ENCODE peak calls at places on chromosomes 1 and 21, in nine cellular contexts. One of them, this sample, is unnamed.

GRCh38 chr1:157101196-157101595 is 1.6 kb upstream of the ETV3L start:
- DNase-seq in fibroblast of pulmonary artery: no peak
- DNase-seq in heart right ventricle: no peak
- DNase-seq in lung: no peak
- DNase-seq in neural progenitor cell: no peak
- DNase-seq in GM23338: no peak
- DNase-seq in AG09319: no peak
- DNase-seq in fibroblast of villous mesenchyme: no peak
- DNase-seq in body of pancreas: no peak
- DNase-seq in this sample: no peak

GRCh38 chr1:36876990-36877389 is 157.3 kb downstream of the GRIK3 start:
- DNase-seq in lung: no peak
- DNase-seq in fibroblast of pulmonary artery: no peak
- DNase-seq in body of pancreas: no peak
- DNase-seq in GM23338: no peak
- DNase-seq in fibroblast of villous mesenchyme: no peak
- DNase-seq in neural progenitor cell: no peak
- DNase-seq in heart right ventricle: peak
- DNase-seq in AG09319: no peak
- DNase-seq in this sample: no peak

GRCh38 chr1:153685578-153686340 is 7.3 kb downstream of the NPR1 start:
- DNase-seq in neural progenitor cell: peak
- DNase-seq in fibroblast of pulmonary artery: no peak
- DNase-seq in lung: no peak
- DNase-seq in GM23338: no peak
- DNase-seq in fibroblast of villous mesenchyme: no peak
- DNase-seq in AG09319: no peak
- DNase-seq in body of pancreas: no peak
- DNase-seq in heart right ventricle: no peak
- DNase-seq in this sample: no peak

GRCh38 chr21:38804617-38805281 is 980 bp upstream of the ETS2 start:
- DNase-seq in heart right ventricle: peak
- DNase-seq in fibroblast of villous mesenchyme: peak
- DNase-seq in GM23338: peak
- DNase-seq in AG09319: no peak
- DNase-seq in lung: peak
- DNase-seq in fibroblast of pulmonary artery: no peak
- DNase-seq in neural progenitor cell: no peak
- DNase-seq in body of pancreas: peak
- DNase-seq in this sample: peak

GRCh38 chr1:226034482-226034881 is 28.0 kb upstream of the H3-3A start:
- DNase-seq in body of pancreas: peak
- DNase-seq in lung: peak
- DNase-seq in GM23338: no peak
- DNase-seq in AG09319: peak
- DNase-seq in fibroblast of villous mesenchyme: peak
- DNase-seq in neural progenitor cell: no peak
- DNase-seq in heart right ventricle: peak
- DNase-seq in fibroblast of pulmonary artery: peak
- DNase-seq in this sample: no peak

GRCh38 chr1:162857850-162858249 is 3.1 kb downstream of the CCDC190 start:
- DNase-seq in AG09319: no peak
- DNase-seq in fibroblast of pulmonary artery: peak
- DNase-seq in lung: no peak
- DNase-seq in body of pancreas: no peak
- DNase-seq in GM23338: no peak
- DNase-seq in neural progenitor cell: no peak
- DNase-seq in heart right ventricle: no peak
- DNase-seq in fibroblast of villous mesenchyme: no peak
- DNase-seq in this sample: no peak

GRCh38 chr1:45254490-45254889 is 48.1 kb upstream of the ZSWIM5 start:
- DNase-seq in body of pancreas: no peak
- DNase-seq in heart right ventricle: no peak
- DNase-seq in fibroblast of pulmonary artery: no peak
- DNase-seq in lung: no peak
- DNase-seq in GM23338: no peak
- DNase-seq in fibroblast of villous mesenchyme: no peak
- DNase-seq in AG09319: no peak
- DNase-seq in neural progenitor cell: no peak
- DNase-seq in this sample: no peak

GRCh38 chr1:8646996-8647395 is 170.4 kb downstream of the RERE start:
- DNase-seq in lung: no peak
- DNase-seq in body of pancreas: no peak
- DNase-seq in neural progenitor cell: no peak
- DNase-seq in GM23338: no peak
- DNase-seq in fibroblast of pulmonary artery: no peak
- DNase-seq in heart right ventricle: no peak
- DNase-seq in AG09319: no peak
- DNase-seq in fibroblast of villous mesenchyme: no peak
- DNase-seq in this sample: no peak

GRCh38 chr1:179921981-179922380 is 32.6 kb upstream of the CEP350 start:
- DNase-seq in fibroblast of villous mesenchyme: no peak
- DNase-seq in neural progenitor cell: peak
- DNase-seq in body of pancreas: no peak
- DNase-seq in lung: no peak
- DNase-seq in AG09319: no peak
- DNase-seq in heart right ventricle: no peak
- DNase-seq in GM23338: peak
- DNase-seq in fibroblast of pulmonary artery: no peak
- DNase-seq in this sample: no peak

DNA sequence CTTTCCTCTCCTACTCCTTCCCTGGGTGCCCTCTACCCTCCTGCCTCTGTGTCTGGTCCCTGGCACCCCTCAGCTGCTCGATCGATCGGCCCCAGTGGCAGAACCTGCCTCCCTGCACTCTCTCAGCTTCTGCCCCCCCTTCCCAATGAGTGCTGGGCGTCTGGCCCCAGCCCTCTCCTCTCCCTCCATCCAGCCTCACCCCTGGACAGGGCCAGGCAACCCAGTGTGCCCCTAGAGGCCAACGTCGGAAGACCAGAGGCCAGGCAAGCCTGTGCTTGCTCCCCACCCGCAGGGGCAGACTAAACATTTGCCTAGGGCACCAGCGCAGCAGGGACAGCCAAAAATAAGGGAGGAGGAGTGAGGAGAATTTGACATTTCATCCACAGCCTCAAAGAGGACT is 43.5 kb downstream of the LGR6 start:
- DNase-seq in heart right ventricle: no peak
- DNase-seq in fibroblast of pulmonary artery: peak
- DNase-seq in AG09319: no peak
- DNase-seq in lung: no peak
- DNase-seq in body of pancreas: peak
- DNase-seq in neural progenitor cell: peak
- DNase-seq in GM23338: peak
- DNase-seq in fibroblast of villous mesenchyme: peak
- DNase-seq in this sample: peak
- TF ChIP-seq CTCF in heart right ventricle: peak
- TF ChIP-seq CTCF in fibroblast of pulmonary artery: peak
- TF ChIP-seq CTCF in AG09319: peak
- TF ChIP-seq CTCF in lung: no peak
- TF ChIP-seq CTCF in body of pancreas: peak
- TF ChIP-seq CTCF in neural progenitor cell: peak
- TF ChIP-seq CTCF in GM23338: peak
- TF ChIP-seq CTCF in fibroblast of villous mesenchyme: peak
- TF ChIP-seq CTCF in this sample: peak

GRCh38 chr1:90723561-90724108 is 6.5 kb upstream of the BARHL2 start:
- DNase-seq in lung: no peak
- DNase-seq in fibroblast of pulmonary artery: no peak
- DNase-seq in AG09319: no peak
- DNase-seq in GM23338: peak
- DNase-seq in body of pancreas: no peak
- DNase-seq in fibroblast of villous mesenchyme: no peak
- DNase-seq in neural progenitor cell: peak
- DNase-seq in heart right ventricle: no peak
- DNase-seq in this sample: no peak
- TF ChIP-seq CTCF in lung: no peak
- TF ChIP-seq CTCF in fibroblast of pulmonary artery: no peak
- TF ChIP-seq CTCF in AG09319: peak
- TF ChIP-seq CTCF in GM23338: peak
- TF ChIP-seq CTCF in body of pancreas: no peak
- TF ChIP-seq CTCF in fibroblast of villous mesenchyme: peak
- TF ChIP-seq CTCF in neural progenitor cell: peak
- TF ChIP-seq CTCF in heart right ventricle: peak
- TF ChIP-seq CTCF in this sample: peak

GRCh38 chr1:216051071-216051470 is 372.2 kb downstream of the USH2A start:
- DNase-seq in fibroblast of pulmonary artery: no peak
- DNase-seq in neural progenitor cell: no peak
- DNase-seq in heart right ventricle: no peak
- DNase-seq in fibroblast of villous mesenchyme: no peak
- DNase-seq in body of pancreas: no peak
- DNase-seq in GM23338: no peak
- DNase-seq in lung: no peak
- DNase-seq in AG09319: no peak
- DNase-seq in this sample: no peak
- TF ChIP-seq CTCF in fibroblast of pulmonary artery: no peak
- TF ChIP-seq CTCF in neural progenitor cell: no peak
- TF ChIP-seq CTCF in heart right ventricle: no peak
- TF ChIP-seq CTCF in fibroblast of villous mesenchyme: no peak
- TF ChIP-seq CTCF in body of pancreas: no peak
- TF ChIP-seq CTCF in GM23338: no peak
- TF ChIP-seq CTCF in lung: no peak
- TF ChIP-seq CTCF in AG09319: no peak
- TF ChIP-seq CTCF in this sample: no peak

GRCh38 chr1:246506785-246507639 is at the start of gene SMYD3:
- DNase-seq in fibroblast of pulmonary artery: peak
- DNase-seq in fibroblast of villous mesenchyme: peak
- DNase-seq in heart right ventricle: peak
- DNase-seq in lung: peak
- DNase-seq in AG09319: peak
- DNase-seq in body of pancreas: peak
- DNase-seq in GM23338: peak
- DNase-seq in neural progenitor cell: peak
- DNase-seq in this sample: peak
- TF ChIP-seq CTCF in fibroblast of pulmonary artery: no peak
- TF ChIP-seq CTCF in fibroblast of villous mesenchyme: no peak
- TF ChIP-seq CTCF in heart right ventricle: no peak
- TF ChIP-seq CTCF in lung: no peak
- TF ChIP-seq CTCF in AG09319: peak
- TF ChIP-seq CTCF in body of pancreas: peak
- TF ChIP-seq CTCF in GM23338: no peak
- TF ChIP-seq CTCF in neural progenitor cell: peak
- TF ChIP-seq CTCF in this sample: peak

GRCh38 chr1:110430366-110430765 is 20.6 kb upstream of the PROK1 start:
- DNase-seq in fibroblast of villous mesenchyme: no peak
- DNase-seq in GM23338: no peak
- DNase-seq in body of pancreas: no peak
- DNase-seq in heart right ventricle: no peak
- DNase-seq in neural progenitor cell: no peak
- DNase-seq in AG09319: no peak
- DNase-seq in fibroblast of pulmonary artery: no peak
- DNase-seq in lung: no peak
- DNase-seq in this sample: no peak

GRCh38 chr1:110430901-110431300 is 20.0 kb upstream of the PROK1 start:
- DNase-seq in fibroblast of villous mesenchyme: no peak
- DNase-seq in body of pancreas: no peak
- DNase-seq in heart right ventricle: no peak
- DNase-seq in neural progenitor cell: no peak
- DNase-seq in GM23338: no peak
- DNase-seq in fibroblast of pulmonary artery: no peak
- DNase-seq in lung: no peak
- DNase-seq in AG09319: no peak
- DNase-seq in this sample: no peak

GRCh38 chr1:110434946-110435345 is 16.0 kb upstream of the PROK1 start:
- DNase-seq in body of pancreas: no peak
- DNase-seq in neural progenitor cell: no peak
- DNase-seq in heart right ventricle: no peak
- DNase-seq in lung: no peak
- DNase-seq in GM23338: no peak
- DNase-seq in fibroblast of pulmonary artery: no peak
- DNase-seq in AG09319: no peak
- DNase-seq in fibroblast of villous mesenchyme: no peak
- DNase-seq in this sample: no peak

GRCh38 chr1:110433803-110434202 is 17.1 kb upstream of the PROK1 start:
- DNase-seq in fibroblast of pulmonary artery: peak
- DNase-seq in GM23338: peak
- DNase-seq in body of pancreas: peak
- DNase-seq in fibroblast of villous mesenchyme: peak
- DNase-seq in heart right ventricle: peak
- DNase-seq in lung: peak
- DNase-seq in neural progenitor cell: peak
- DNase-seq in AG09319: no peak
- DNase-seq in this sample: no peak

GRCh38 chr1:110433213-110433612 is 17.7 kb upstream of the PROK1 start:
- DNase-seq in GM23338: no peak
- DNase-seq in body of pancreas: no peak
- DNase-seq in lung: no peak
- DNase-seq in fibroblast of pulmonary artery: no peak
- DNase-seq in heart right ventricle: no peak
- DNase-seq in AG09319: no peak
- DNase-seq in fibroblast of villous mesenchyme: no peak
- DNase-seq in neural progenitor cell: no peak
- DNase-seq in this sample: no peak
- TF ChIP-seq CTCF in GM23338: no peak
- TF ChIP-seq CTCF in body of pancreas: no peak
- TF ChIP-seq CTCF in lung: no peak
- TF ChIP-seq CTCF in fibroblast of pulmonary artery: no peak
- TF ChIP-seq CTCF in heart right ventricle: no peak
- TF ChIP-seq CTCF in AG09319: no peak
- TF ChIP-seq CTCF in fibroblast of villous mesenchyme: no peak
- TF ChIP-seq CTCF in neural progenitor cell: no peak
- TF ChIP-seq CTCF in this sample: no peak

DNA sequence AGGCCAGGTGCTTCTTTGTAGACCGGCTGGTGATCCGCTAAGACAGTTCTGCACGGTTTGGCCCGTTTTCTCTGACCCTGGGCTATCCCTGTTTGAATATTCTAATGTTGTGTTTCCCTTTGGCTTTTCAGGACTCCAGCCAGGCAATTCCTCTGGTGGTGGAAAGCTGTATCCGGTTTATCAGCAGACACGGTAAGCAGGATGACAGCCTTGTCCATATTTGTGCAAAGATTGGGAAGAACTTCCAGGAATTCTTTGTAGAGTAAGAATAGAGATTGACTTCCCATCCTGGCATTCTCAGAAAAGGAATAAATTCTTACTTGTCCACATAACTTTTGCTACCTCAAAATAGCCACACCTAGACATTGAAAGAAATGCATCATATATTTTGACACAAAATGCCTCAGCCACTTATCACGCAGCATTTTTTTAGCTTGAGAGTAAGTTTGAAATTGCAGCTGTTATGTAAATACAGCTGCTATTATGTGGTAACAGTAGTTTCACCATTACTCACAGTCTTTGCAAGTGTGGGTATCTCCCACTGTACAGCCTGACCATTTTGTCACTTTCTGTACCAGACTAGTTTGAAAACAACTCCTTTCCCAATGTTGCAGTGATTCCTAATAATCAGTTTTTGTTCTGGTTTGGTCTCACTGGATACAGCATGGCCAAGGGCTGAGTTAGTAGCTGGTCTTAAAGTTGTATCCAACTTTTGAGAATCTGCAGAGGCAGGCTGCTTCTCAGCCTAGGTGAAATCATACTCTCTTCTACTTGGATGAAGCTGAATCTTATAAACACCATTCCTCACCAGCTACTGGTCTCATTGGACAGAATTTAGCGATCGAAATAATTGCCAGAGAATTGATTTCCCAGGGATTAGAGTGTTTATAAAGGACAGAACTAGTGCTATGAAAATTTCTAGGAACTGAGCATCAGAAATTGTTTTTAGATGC is 40.0 kb upstream of the IKBKE start:
- DNase-seq in AG09319: peak
- DNase-seq in body of pancreas: no peak
- DNase-seq in lung: no peak
- DNase-seq in fibroblast of pulmonary artery: peak
- DNase-seq in GM23338: no peak
- DNase-seq in fibroblast of villous mesenchyme: peak
- DNase-seq in neural progenitor cell: no peak
- DNase-seq in heart right ventricle: peak
- DNase-seq in this sample: no peak
- TF ChIP-seq CTCF in AG09319: peak
- TF ChIP-seq CTCF in body of pancreas: peak
- TF ChIP-seq CTCF in lung: no peak
- TF ChIP-seq CTCF in fibroblast of pulmonary artery: peak
- TF ChIP-seq CTCF in GM23338: no peak
- TF ChIP-seq CTCF in fibroblast of villous mesenchyme: peak
- TF ChIP-seq CTCF in neural progenitor cell: no peak
- TF ChIP-seq CTCF in heart right ventricle: no peak
- TF ChIP-seq CTCF in this sample: no peak

This sample was measured in neural crest cell.